ENCODE peak calls at places on chromosomes 4 and X, in six cellular contexts. One of them, this sample, is unnamed.

GRCh38 chrX:10939384-10939783 is 171.7 kb upstream of the HCCS start:
- DNase-seq in psoas muscle: no peak
- DNase-seq in cardiac muscle cell: no peak
- DNase-seq in hepatocyte: peak
- DNase-seq in tibial artery: no peak
- DNase-seq in A549: peak
- DNase-seq in this sample: no peak

GRCh38 chr4:152422817-152423320 is 113.0 kb downstream of the FBXW7 start:
- DNase-seq in psoas muscle: no peak
- DNase-seq in cardiac muscle cell: no peak
- DNase-seq in hepatocyte: no peak
- DNase-seq in tibial artery: no peak
- DNase-seq in A549: no peak
- DNase-seq in this sample: no peak

GRCh38 chr4:69321153-69321729 is 41.0 kb downstream of the UGT2B28 start:
- DNase-seq in psoas muscle: no peak
- DNase-seq in cardiac muscle cell: no peak
- DNase-seq in hepatocyte: no peak
- DNase-seq in tibial artery: no peak
- DNase-seq in A549: no peak
- DNase-seq in this sample: no peak

GRCh38 chrX:70032797-70033196 is 16.9 kb downstream of the AWAT2 start:
- DNase-seq in psoas muscle: no peak
- DNase-seq in cardiac muscle cell: peak
- DNase-seq in hepatocyte: no peak
- DNase-seq in tibial artery: no peak
- DNase-seq in A549: no peak
- DNase-seq in this sample: no peak

GRCh38 chrX:7706032-7706431 is 136.9 kb upstream of the VCX start:
- DNase-seq in psoas muscle: no peak
- DNase-seq in cardiac muscle cell: no peak
- DNase-seq in hepatocyte: no peak
- DNase-seq in tibial artery: no peak
- DNase-seq in A549: no peak
- DNase-seq in this sample: no peak

GRCh38 chr4:139555705-139556070 is 331 bp downstream of the SETD7 start:
- DNase-seq in psoas muscle: peak
- DNase-seq in cardiac muscle cell: no peak
- DNase-seq in hepatocyte: peak
- DNase-seq in tibial artery: peak
- DNase-seq in A549: no peak
- DNase-seq in this sample: peak

GRCh38 chr4:152659806-152660205 is 20.0 kb downstream of the TMEM154 start:
- DNase-seq in psoas muscle: no peak
- DNase-seq in cardiac muscle cell: no peak
- DNase-seq in hepatocyte: no peak
- DNase-seq in tibial artery: no peak
- DNase-seq in A549: no peak
- DNase-seq in this sample: no peak

GRCh38 chrX:143837444-143837843 is 46.4 kb upstream of the UBE2NL start:
- DNase-seq in psoas muscle: no peak
- DNase-seq in cardiac muscle cell: no peak
- DNase-seq in hepatocyte: no peak
- DNase-seq in tibial artery: no peak
- DNase-seq in A549: no peak
- DNase-seq in this sample: no peak

GRCh38 chr4:185123479-185123878 is 19.6 kb upstream of the SLC25A4 start:
- DNase-seq in psoas muscle: no peak
- DNase-seq in cardiac muscle cell: no peak
- DNase-seq in hepatocyte: no peak
- DNase-seq in tibial artery: no peak
- DNase-seq in A549: no peak
- DNase-seq in this sample: no peak

GRCh38 chr4:185134176-185134869 is 8.7 kb upstream of the SLC25A4 start:
- DNase-seq in psoas muscle: no peak
- DNase-seq in cardiac muscle cell: peak
- DNase-seq in hepatocyte: peak
- DNase-seq in tibial artery: no peak
- DNase-seq in A549: peak
- DNase-seq in this sample: no peak

GRCh38 chr4:185127021-185127925 is 15.8 kb upstream of the SLC25A4 start:
- DNase-seq in psoas muscle: peak
- DNase-seq in cardiac muscle cell: peak
- DNase-seq in hepatocyte: peak
- DNase-seq in tibial artery: no peak
- DNase-seq in A549: peak
- DNase-seq in this sample: no peak

GRCh38 chr4:185122681-185123345 is 20.3 kb upstream of the SLC25A4 start:
- DNase-seq in psoas muscle: no peak
- DNase-seq in cardiac muscle cell: no peak
- DNase-seq in hepatocyte: no peak
- DNase-seq in tibial artery: no peak
- DNase-seq in A549: no peak
- DNase-seq in this sample: no peak

DNA sequence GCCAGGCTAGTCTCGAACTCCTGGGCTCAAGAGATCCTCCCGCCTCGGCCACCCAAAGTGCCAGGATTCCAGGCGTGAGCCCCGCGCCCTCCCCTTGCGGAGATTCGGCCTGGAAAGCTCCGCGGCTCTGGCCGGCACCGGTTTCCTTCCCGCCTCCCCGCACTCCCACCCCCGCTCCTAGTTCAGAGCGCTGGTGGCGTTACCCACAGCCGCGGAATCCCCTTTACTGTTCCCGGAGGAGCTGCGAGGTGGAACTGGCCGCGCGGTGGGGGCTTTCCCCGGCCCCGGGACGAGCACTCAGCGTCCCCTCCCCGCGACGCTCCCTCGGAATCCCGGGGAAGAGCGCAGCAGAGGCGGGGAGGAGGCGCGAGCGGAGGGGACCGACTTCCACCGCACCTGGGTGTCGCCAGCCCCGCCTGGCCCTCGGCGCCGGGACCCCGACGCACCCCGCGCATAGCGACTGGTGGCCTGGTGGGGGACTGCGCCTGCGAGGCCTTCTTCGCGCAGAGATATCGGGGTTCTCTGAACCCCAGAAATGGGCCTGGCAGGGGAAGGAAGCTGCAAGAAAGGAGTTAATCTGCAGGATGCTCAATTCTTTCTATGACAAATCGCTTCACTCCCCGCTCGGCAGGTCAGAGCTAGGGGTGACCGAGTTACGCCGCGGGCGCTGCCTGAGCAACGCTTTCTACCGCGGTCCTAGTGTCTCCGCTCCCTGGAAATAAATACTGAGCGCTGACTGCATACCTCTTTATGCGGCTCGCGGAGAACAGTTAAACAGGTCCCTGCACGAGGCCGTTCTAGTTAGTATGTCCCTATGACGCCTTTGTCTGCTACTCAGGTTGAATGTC is 14.6 kb upstream of the SLC25A4 start:
- DNase-seq in psoas muscle: peak
- DNase-seq in cardiac muscle cell: peak
- DNase-seq in hepatocyte: peak
- DNase-seq in tibial artery: no peak
- DNase-seq in A549: peak
- DNase-seq in this sample: peak
- TF ChIP-seq CTCF in psoas muscle: peak
- TF ChIP-seq CTCF in cardiac muscle cell: peak
- TF ChIP-seq CTCF in hepatocyte: no peak
- TF ChIP-seq CTCF in tibial artery: peak
- TF ChIP-seq CTCF in A549: no peak
- TF ChIP-seq CTCF in this sample: peak

DNA sequence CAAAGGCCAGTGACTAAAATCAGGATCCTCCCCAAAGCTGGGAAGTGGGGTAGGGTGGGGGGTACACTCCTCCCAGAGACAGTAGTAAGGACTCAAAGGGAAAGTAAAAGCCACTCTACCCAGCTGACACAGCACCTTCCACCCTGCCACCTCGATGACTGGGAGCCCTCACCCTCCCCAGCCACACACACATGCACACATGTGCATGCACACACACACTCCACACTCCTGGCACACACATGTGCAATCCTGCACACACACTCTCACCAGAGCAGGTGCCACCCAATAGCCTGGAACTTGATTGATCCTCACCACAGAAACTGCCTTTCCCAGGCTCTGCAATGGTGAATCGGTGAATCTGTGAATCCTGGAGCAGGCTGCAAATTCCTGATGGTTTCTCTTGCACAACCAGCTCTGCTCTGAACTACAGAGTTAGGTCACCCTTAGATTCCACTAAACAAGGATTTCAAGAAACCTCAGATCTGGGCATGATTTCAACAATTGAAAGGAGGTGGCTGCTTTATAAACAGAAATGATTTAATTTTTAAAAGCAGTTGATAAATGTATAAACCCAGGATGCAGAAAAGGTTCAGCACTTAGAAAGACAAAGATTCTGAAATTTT is 21.5 kb downstream of the AMOT start:
- DNase-seq in psoas muscle: no peak
- DNase-seq in cardiac muscle cell: peak
- DNase-seq in hepatocyte: peak
- DNase-seq in tibial artery: no peak
- DNase-seq in A549: no peak
- DNase-seq in this sample: no peak
- H3K27ac ChIP-seq in psoas muscle: no peak
- H3K27ac ChIP-seq in cardiac muscle cell: peak
- H3K27ac ChIP-seq in hepatocyte: peak
- H3K27ac ChIP-seq in tibial artery: no peak
- H3K27ac ChIP-seq in A549: no peak
- H3K27ac ChIP-seq in this sample: peak

GRCh38 chrX:78024349-78025108 is 55.1 kb upstream of the PGAM4 start:
- DNase-seq in psoas muscle: no peak
- DNase-seq in cardiac muscle cell: peak
- DNase-seq in hepatocyte: peak
- DNase-seq in tibial artery: no peak
- DNase-seq in A549: peak
- DNase-seq in this sample: peak
- TF ChIP-seq CTCF in psoas muscle: peak
- TF ChIP-seq CTCF in cardiac muscle cell: peak
- TF ChIP-seq CTCF in hepatocyte: peak
- TF ChIP-seq CTCF in tibial artery: no peak
- TF ChIP-seq CTCF in A549: peak
- TF ChIP-seq CTCF in this sample: peak

GRCh38 chrX:150841466-150842197 is 56.8 kb downstream of the CD99L2 start:
- DNase-seq in psoas muscle: no peak
- DNase-seq in cardiac muscle cell: peak
- DNase-seq in hepatocyte: no peak
- DNase-seq in tibial artery: no peak
- DNase-seq in A549: no peak
- DNase-seq in this sample: no peak

GRCh38 chrX:150845091-150845490 is 53.4 kb downstream of the CD99L2 start:
- DNase-seq in psoas muscle: no peak
- DNase-seq in cardiac muscle cell: peak
- DNase-seq in hepatocyte: no peak
- DNase-seq in tibial artery: no peak
- DNase-seq in A549: no peak
- DNase-seq in this sample: no peak

GRCh38 chrX:150844016-150844415 is 54.5 kb downstream of the CD99L2 start:
- DNase-seq in psoas muscle: no peak
- DNase-seq in cardiac muscle cell: no peak
- DNase-seq in hepatocyte: no peak
- DNase-seq in tibial artery: no peak
- DNase-seq in A549: no peak
- DNase-seq in this sample: no peak

GRCh38 chrX:150846130-150846529 is 52.3 kb downstream of the CD99L2 start:
- DNase-seq in psoas muscle: no peak
- DNase-seq in cardiac muscle cell: no peak
- DNase-seq in hepatocyte: no peak
- DNase-seq in tibial artery: no peak
- DNase-seq in A549: no peak
- DNase-seq in this sample: no peak

DNA sequence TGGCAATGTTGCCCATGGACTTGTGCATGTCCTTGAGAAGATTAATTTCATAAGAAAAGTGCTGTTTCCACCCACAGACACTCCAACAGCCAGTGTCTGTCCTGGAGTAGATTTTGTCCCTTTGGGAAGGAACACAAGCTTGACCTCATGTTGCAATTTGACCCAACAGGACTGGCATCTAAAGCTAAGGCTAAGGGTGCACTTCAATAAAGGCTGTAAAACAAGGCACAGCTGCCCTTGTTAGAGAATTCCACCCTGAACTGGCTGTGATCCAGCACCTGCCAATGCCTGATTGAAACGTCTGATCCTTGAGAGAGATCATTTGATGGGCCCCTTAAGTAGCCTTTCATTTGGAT is 56.3 kb downstream of the CD99L2 start:
- DNase-seq in psoas muscle: no peak
- DNase-seq in cardiac muscle cell: no peak
- DNase-seq in hepatocyte: no peak
- DNase-seq in tibial artery: no peak
- DNase-seq in A549: no peak
- DNase-seq in this sample: peak
- H3K27ac ChIP-seq in psoas muscle: peak
- H3K27ac ChIP-seq in cardiac muscle cell: no peak
- H3K27ac ChIP-seq in hepatocyte: no peak
- H3K27ac ChIP-seq in tibial artery: no peak
- H3K27ac ChIP-seq in A549: peak
- H3K27ac ChIP-seq in this sample: no peak

GRCh38 chrX:110454336-110454735 is 95.7 kb downstream of the RTL9 start:
- DNase-seq in psoas muscle: no peak
- DNase-seq in cardiac muscle cell: no peak
- DNase-seq in hepatocyte: no peak
- DNase-seq in tibial artery: no peak
- DNase-seq in A549: no peak
- DNase-seq in this sample: no peak

GRCh38 chrX:110448459-110448858 is 89.8 kb downstream of the RTL9 start:
- DNase-seq in psoas muscle: no peak
- DNase-seq in cardiac muscle cell: no peak
- DNase-seq in hepatocyte: no peak
- DNase-seq in tibial artery: no peak
- DNase-seq in A549: no peak
- DNase-seq in this sample: no peak

GRCh38 chrX:110444996-110445395 is 86.3 kb downstream of the RTL9 start:
- DNase-seq in psoas muscle: no peak
- DNase-seq in cardiac muscle cell: no peak
- DNase-seq in hepatocyte: no peak
- DNase-seq in tibial artery: no peak
- DNase-seq in A549: no peak
- DNase-seq in this sample: no peak

GRCh38 chrX:110449312-110449711 is 90.7 kb downstream of the RTL9 start:
- DNase-seq in psoas muscle: no peak
- DNase-seq in cardiac muscle cell: no peak
- DNase-seq in hepatocyte: no peak
- DNase-seq in tibial artery: no peak
- DNase-seq in A549: no peak
- DNase-seq in this sample: no peak

DNA sequence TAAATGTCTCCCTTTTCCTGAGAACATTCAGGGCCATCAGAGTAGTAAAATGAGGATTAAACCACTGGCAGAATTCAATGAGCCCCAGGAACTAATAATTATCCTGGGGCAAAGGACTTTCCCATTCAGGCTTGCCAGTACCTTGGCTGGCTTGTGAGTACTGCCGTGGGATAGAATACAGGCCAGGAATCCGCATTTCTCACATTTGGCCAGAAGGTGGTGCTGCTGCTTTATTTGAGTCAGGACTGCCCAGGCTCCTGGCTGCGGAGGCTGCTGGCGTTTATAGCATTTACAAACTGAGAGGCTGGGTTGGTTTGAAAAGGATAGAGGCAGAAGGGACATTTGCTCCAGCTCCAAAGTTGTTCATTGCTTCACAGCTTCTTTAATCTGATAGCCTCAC is 91.4 kb downstream of the RTL9 start:
- DNase-seq in psoas muscle: peak
- DNase-seq in cardiac muscle cell: peak
- DNase-seq in hepatocyte: peak
- DNase-seq in tibial artery: peak
- DNase-seq in A549: peak
- DNase-seq in this sample: peak
- TF ChIP-seq CTCF in psoas muscle: peak
- TF ChIP-seq CTCF in cardiac muscle cell: peak
- TF ChIP-seq CTCF in hepatocyte: peak
- TF ChIP-seq CTCF in tibial artery: peak
- TF ChIP-seq CTCF in A549: peak
- TF ChIP-seq CTCF in this sample: peak

GRCh38 chr4:169200361-169201030 is 70.3 kb downstream of the SH3RF1 start:
- DNase-seq in psoas muscle: no peak
- DNase-seq in cardiac muscle cell: no peak
- DNase-seq in hepatocyte: no peak
- DNase-seq in tibial artery: no peak
- DNase-seq in A549: no peak
- DNase-seq in this sample: no peak
- H3K27ac ChIP-seq in psoas muscle: no peak
- H3K27ac ChIP-seq in cardiac muscle cell: no peak
- H3K27ac ChIP-seq in hepatocyte: no peak
- H3K27ac ChIP-seq in tibial artery: peak
- H3K27ac ChIP-seq in A549: peak
- H3K27ac ChIP-seq in this sample: no peak

This sample was measured in transverse colon.